ENCODE peak calls at places on chromosomes 12 and 14, in seven cellular contexts. W is PC-9, F is CD14-positive monocyte, G is HFFc6, P is AG09319, C is fibroblast of lung, S is astrocyte of the spinal cord. O is an unnamed sample.
A peak's percentile ranks its signal among the peaks of the same experiment; 100 is the strongest.

GRCh38 chr12:49552425-49552824 is 13.6 kb downstream of the KCNH3 start:
- DNase-seq in W (no peak), F (no peak), G (no peak), P (no peak), C (no peak), S (no peak), O (no peak)

GRCh38 chr12:50325890-50326391 is 42.6 kb upstream of the LIMA1 start:
- DNase-seq in W (peak; percentile 64), F (no peak), G (no peak), P (no peak), C (no peak), S (no peak), O (no peak)

GRCh38 chr12:116606397-116606796 is 47.2 kb downstream of the MAP1LC3B2 start:
- DNase-seq in W (peak; percentile 47), F (no peak), G (no peak), P (no peak), C (no peak), S (no peak), O (no peak)

GRCh38 chr14:97100306-97100705 is 303.1 kb downstream of the VRK1 start:
- DNase-seq in W (no peak), F (no peak), G (no peak), P (no peak), C (no peak), S (no peak), O (no peak)

GRCh38 chr14:44910826-44911225 is 50.9 kb downstream of the KLHL28 start:
- DNase-seq in W (no peak), F (no peak), G (no peak), P (no peak), C (no peak), S (no peak), O (no peak)

GRCh38 chr12:45192041-45192695 is 23.7 kb upstream of the ANO6 start:
- DNase-seq in W (peak; percentile 85), F (no peak), G (peak; percentile 80), P (no peak), C (peak; percentile 79), S (peak; percentile 66), O (no peak)

GRCh38 chr12:124827588-124828184 is 36.0 kb downstream of the SCARB1 start:
- DNase-seq in W (peak; percentile 84), F (no peak), G (no peak), P (no peak), C (peak; percentile 26), S (no peak), O (no peak)

GRCh38 chr14:86777950-86778602 is 1214.9 kb downstream of the GALC start:
- DNase-seq in W (no peak), F (no peak), G (peak; percentile 79), P (no peak), C (peak; percentile 75), S (peak; percentile 85), O (no peak)

GRCh38 chr14:93040443-93040842 is 75.3 kb downstream of the ITPK1 start:
- DNase-seq in W (no peak), F (no peak), G (no peak), P (no peak), C (no peak), S (no peak), O (no peak)

GRCh38 chr14:104708606-104709268 is 15.3 kb upstream of the ADSS1 start:
- DNase-seq in W (no peak), F (no peak), G (peak; percentile 40), P (no peak), C (no peak), S (peak; percentile 46), O (peak; percentile 78)

GRCh38 chr14:103742499-103743255 is 27.1 kb downstream of the ZFYVE21 start:
- DNase-seq in W (no peak), F (no peak), G (no peak), P (no peak), C (no peak), S (no peak), O (no peak)

GRCh38 chr12:89924191-89924590 is 215.6 kb upstream of the ATP2B1 start:
- DNase-seq in W (no peak), F (no peak), G (no peak), P (no peak), C (no peak), S (no peak), O (no peak)

GRCh38 chr14:65824285-65824977 is 411.9 kb downstream of the FUT8 start:
- DNase-seq in W (peak; percentile 46), F (no peak), G (peak; percentile 71), P (peak; percentile 40), C (peak; percentile 57), S (peak; percentile 72), O (peak; percentile 44)

GRCh38 chr14:101458536-101459391 is 102.5 kb upstream of the DIO3 start:
- DNase-seq in W (no peak), F (no peak), G (no peak), P (no peak), C (no peak), S (no peak), O (peak; percentile 19)

GRCh38 chr14:92039073-92039719 is 663 bp downstream of the TRIP11 start:
- DNase-seq in W (peak; percentile 54), F (peak; percentile 48), G (peak; percentile 62), P (peak; percentile 15), C (peak; percentile 88), S (peak; percentile 73), O (peak; percentile 41)

GRCh38 chr12:128969480-128970055 is 116.3 kb downstream of the GLT1D1 start:
- DNase-seq in W (no peak), F (no peak), G (no peak), P (no peak), C (peak; percentile 2), S (no peak), O (peak; percentile 61)

GRCh38 chr12:124993568-124994434 is at the start of gene BRI3BP:
- DNase-seq in W (no peak), F (no peak), G (no peak), P (no peak), C (peak; percentile 55), S (peak; percentile 13), O (peak; percentile 33)

GRCh38 chr12:72330291-72330690 is 58.1 kb downstream of the TRHDE start:
- DNase-seq in W (no peak), F (no peak), G (no peak), P (peak; percentile 54), C (peak; percentile 61), S (peak; percentile 45), O (no peak)

GRCh38 chr12:89576572-89577220 is 50.8 kb upstream of the POC1B start:
- DNase-seq in W (no peak), F (no peak), G (no peak), P (no peak), C (no peak), S (no peak), O (no peak)

GRCh38 chr12:121005346-121005815 is 10.9 kb downstream of the C12orf43 start:
- DNase-seq in W (peak; percentile 60), F (peak; percentile 63), G (peak; percentile 24), P (no peak), C (peak; percentile 21), S (peak; percentile 38), O (peak; percentile 48)

GRCh38 chr14:22026527-22026926 is 352.9 kb upstream of the OR4E1 start:
- DNase-seq in W (no peak), F (no peak), G (no peak), P (no peak), C (no peak), S (no peak), O (no peak)

GRCh38 chr14:88554458-88555286 is at the start of gene PTPN21:
- DNase-seq in W (peak; percentile 36), F (no peak), G (peak; percentile 51), P (no peak), C (peak; percentile 76), S (peak; percentile 73), O (peak; percentile 66)

GRCh38 chr12:13193403-13194100 is 3.0 kb upstream of the EMP1 start:
- DNase-seq in W (no peak), F (no peak), G (no peak), P (no peak), C (no peak), S (no peak), O (no peak)
- TF ChIP-seq CTCF in W (no peak), F (no peak), G (peak; percentile 15), P (peak; percentile 16), C (no peak), S (no peak), O (no peak)

DNA sequence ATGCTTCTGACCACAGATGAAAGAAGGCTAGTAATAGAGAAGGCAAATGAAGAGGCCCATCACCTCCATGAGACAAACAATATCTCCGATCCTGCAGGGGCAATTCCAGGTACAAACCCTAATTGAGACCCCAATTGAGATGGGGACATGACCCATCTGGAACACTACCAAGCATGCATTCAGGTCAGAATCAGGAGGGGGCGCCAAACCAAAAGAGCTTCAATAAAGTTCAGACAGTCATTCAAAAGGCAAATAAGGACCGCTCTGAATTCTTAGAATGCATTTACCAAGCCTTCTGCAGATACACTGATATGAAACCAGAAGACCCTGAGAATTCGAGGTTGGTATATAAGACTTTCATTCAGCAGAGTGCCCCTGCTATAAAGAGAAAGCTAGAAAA is 10.2 kb upstream of the EDDM3B start:
- DNase-seq in W (no peak), F (peak; percentile 50), G (no peak), P (no peak), C (no peak), S (no peak), O (no peak)
- TF ChIP-seq CTCF in W (no peak), F (peak; percentile 57), G (peak; percentile 12), P (no peak), C (no peak), S (no peak), O (peak; percentile 27)

GRCh38 chr14:62158779-62159178 is 396.6 kb downstream of the SNAPC1 start:
- DNase-seq in W (no peak), F (no peak), G (no peak), P (no peak), C (peak; percentile 10), S (no peak), O (no peak)

GRCh38 chr14:62156052-62156451 is 393.8 kb downstream of the SNAPC1 start:
- DNase-seq in W (no peak), F (no peak), G (no peak), P (no peak), C (no peak), S (no peak), O (no peak)

GRCh38 chr14:62162998-62163589 is 400.9 kb downstream of the SNAPC1 start:
- DNase-seq in W (peak; percentile 47), F (no peak), G (peak; percentile 28), P (peak; percentile 5), C (peak; percentile 34), S (peak; percentile 53), O (peak; percentile 15)

DNA sequence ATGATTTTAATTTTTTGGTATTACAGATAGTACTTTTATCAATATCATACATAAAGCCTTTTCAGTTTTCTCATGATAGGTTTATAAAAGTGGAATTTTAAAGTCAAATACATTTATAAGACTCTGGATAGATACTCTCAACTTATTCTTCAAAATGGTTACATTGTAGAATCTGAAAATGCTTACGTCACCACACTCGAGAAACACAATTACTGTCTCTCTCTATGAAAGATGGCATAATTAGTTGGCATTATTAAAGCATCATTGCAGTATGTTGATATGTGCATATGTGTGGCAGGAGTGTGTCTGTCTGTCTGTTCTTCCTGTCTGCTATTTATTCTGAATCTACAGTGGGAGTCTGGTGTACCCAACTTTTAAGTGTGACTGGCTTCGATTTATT is 397.1 kb downstream of the SNAPC1 start:
- DNase-seq in W (no peak), F (no peak), G (no peak), P (no peak), C (no peak), S (no peak), O (no peak)
- TF ChIP-seq CTCF in W (no peak), F (no peak), G (no peak), P (no peak), C (no peak), S (no peak), O (no peak)

DNA sequence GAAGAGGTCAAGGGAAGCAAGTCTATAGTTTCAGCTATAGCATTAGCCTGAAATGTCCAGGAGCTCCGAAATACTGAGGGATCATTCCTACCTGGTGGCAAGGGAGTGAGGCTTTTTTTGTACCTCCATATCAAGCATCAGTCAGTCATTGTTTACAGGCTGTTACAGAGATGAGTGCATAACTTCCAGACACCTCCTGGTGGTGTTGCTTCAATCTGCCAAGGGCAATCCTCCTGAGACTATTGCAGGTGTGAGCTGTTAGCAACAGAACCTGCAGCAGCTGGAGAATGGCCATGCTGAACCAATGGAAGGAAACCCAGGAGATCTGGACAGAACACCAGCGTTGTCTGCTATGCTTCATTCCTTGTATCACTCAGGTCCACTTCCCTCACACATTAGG is 80.0 kb upstream of the SLC8A3 start:
- DNase-seq in W (no peak), F (no peak), G (no peak), P (no peak), C (no peak), S (no peak), O (no peak)
- TF ChIP-seq CTCF in W (no peak), F (no peak), G (no peak), P (no peak), C (no peak), S (no peak), O (no peak)

O was measured in progenitor cell of endocrine pancreas.